ENCODE peak calls at places on chromosome 6, in four cellular contexts. Y is HepG2, S is H1, D is K562. H is an unnamed sample.

GRCh38 chr6:163459536-163459935 is 45.0 kb downstream of the QKI start:
- DNase-seq in D (no peak), S (no peak), Y (no peak), H (no peak)

GRCh38 chr6:101429291-101429690 is 35.8 kb downstream of the GRIK2 start:
- DNase-seq in Y (no peak), D (no peak), S (no peak), H (no peak)

GRCh38 chr6:32852844-32853540 is 512 bp downstream of the TAP1 start:
- DNase-seq in Y (no peak), S (no peak), D (no peak), H (peak; percentile 47)

GRCh38 chr6:82246802-82247633 is 526 bp downstream of the IBTK start:
- DNase-seq in D (peak; percentile 64), Y (peak; percentile 83), S (no peak), H (no peak)

GRCh38 chr6:34182751-34183531 is 37.1 kb upstream of the GRM4 start:
- DNase-seq in S (no peak), D (peak; percentile 56), Y (no peak), H (no peak)

GRCh38 chr6:25993038-25993684 is 30.6 kb downstream of the TRIM38 start:
- DNase-seq in Y (no peak), S (no peak), D (no peak), H (no peak)

GRCh38 chr6:23855497-23856116 is 270.4 kb upstream of the NRSN1 start:
- DNase-seq in S (no peak), D (no peak), Y (no peak), H (no peak)

GRCh38 chr6:166488081-166488685 is 98.3 kb downstream of the RAMACL start:
- DNase-seq in D (no peak), Y (no peak), S (no peak), H (no peak)

GRCh38 chr6:7273709-7274108 is 39.3 kb downstream of the SSR1 start:
- DNase-seq in D (no peak), Y (no peak), S (no peak), H (no peak)

DNA sequence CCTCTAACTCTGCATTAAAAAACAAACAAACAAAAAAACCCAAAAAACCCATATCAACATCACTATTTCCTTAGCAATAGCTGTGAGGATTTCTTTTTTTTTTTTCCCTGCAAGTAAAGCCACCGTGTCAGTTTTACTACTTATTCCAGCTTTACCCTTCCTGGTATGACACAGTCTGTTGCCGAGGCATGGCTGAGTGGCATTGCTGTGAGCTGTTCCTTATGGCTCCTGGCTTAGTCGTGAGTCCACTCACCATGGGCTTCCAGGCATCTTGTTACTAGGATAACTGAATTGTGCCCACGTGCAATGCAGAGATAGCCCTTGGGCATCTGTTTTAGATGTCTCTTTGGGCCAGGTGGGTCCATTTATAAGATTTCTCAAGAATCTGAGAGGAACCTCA is 84.8 kb downstream of the LRRC1 start:
- DNase-seq in Y (no peak), S (no peak), D (no peak), H (no peak)
- TF ChIP-seq JUND in Y (no peak), S (no peak), D (no peak), H (no peak)

DNA sequence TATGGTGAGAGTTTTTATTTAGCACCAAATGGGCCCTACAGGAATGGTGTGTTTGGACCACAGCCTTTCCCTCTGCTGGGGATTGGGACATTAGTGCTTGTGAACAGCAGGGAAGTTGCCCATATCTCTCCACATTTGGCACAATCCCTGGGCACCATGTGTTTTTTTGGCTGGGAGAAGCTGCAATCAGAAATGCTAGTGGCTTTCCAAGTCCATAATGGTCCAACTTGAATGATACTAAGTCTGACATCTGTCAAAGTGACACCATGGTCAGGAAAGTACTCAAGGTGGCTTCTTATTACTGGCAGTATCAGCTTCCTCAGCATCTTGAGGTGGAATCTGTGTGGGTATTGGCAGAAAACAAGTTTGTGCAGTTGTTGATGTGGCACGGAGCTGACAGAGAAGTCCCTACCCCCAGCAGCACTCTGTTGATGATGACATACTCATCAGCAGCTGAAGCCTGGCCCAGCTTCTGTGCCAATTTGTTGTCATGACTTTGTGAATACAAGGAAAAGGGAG is 53.0 kb downstream of the SASH1 start:
- DNase-seq in S (no peak), D (no peak), Y (no peak), H (no peak)
- TF ChIP-seq JUND in S (no peak), D (no peak), Y (no peak), H (no peak)

GRCh38 chr6:167904791-167905190 is 78.1 kb downstream of the AFDN start:
- DNase-seq in S (no peak), Y (no peak), D (no peak), H (no peak)
- TF ChIP-seq JUND in S (no peak), Y (no peak), D (no peak), H (no peak)

GRCh38 chr6:38034269-38034914 is 214.9 kb downstream of the ZFAND3 start:
- DNase-seq in S (no peak), Y (peak; percentile 18), D (no peak), H (no peak)
- TF ChIP-seq JUND in S (no peak), Y (no peak), D (no peak), H (no peak)

DNA sequence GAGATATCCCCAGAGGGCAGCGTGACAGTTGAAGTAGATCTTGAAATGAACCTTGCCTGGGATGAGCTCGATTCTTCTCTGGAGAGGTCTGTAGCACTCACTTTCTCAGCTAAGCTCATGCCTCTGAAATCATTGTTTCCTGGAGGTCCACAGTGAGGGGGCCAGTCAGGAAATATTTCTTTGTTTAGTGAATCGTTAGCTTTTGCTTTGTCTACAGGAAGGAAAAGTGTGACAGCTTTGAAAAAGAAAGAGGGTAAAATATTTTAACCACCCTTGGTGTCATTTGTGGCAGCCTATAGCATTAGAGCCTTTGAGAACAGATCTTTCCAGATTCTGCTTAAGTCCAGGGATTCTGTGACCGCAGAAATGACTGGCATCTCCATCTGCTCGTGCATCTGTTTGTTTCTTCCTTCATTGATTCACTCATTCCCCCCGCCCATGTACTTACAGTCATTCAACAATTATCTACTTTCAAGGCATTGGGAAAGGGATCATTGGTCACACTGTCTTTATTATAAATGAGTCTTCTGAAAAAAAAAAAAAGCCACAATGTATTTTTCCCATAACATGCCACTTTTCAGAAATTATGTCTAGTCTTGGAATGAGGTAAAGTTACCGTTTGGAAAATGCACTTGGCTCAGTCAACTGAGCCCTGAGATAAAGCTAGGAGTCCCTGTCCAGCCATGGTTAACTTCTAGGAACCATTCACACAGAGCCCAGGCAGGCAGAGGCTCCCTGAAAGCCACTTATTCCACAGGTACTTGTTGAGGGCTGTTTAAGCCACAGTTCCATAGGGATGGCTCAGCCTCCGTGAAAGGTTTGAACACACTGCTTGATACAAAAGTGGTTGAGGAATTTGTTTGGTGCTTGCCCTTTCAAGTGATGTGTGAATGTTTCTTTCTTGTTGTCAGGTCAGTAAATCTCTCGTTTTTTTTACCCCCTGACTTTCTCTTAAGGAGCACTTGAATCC is 86.0 kb downstream of the TIAM2 start:
- DNase-seq in D (peak; percentile 27), Y (no peak), S (no peak), H (no peak)
- TF ChIP-seq JUND in D (no peak), Y (no peak), S (no peak), H (no peak)

DNA sequence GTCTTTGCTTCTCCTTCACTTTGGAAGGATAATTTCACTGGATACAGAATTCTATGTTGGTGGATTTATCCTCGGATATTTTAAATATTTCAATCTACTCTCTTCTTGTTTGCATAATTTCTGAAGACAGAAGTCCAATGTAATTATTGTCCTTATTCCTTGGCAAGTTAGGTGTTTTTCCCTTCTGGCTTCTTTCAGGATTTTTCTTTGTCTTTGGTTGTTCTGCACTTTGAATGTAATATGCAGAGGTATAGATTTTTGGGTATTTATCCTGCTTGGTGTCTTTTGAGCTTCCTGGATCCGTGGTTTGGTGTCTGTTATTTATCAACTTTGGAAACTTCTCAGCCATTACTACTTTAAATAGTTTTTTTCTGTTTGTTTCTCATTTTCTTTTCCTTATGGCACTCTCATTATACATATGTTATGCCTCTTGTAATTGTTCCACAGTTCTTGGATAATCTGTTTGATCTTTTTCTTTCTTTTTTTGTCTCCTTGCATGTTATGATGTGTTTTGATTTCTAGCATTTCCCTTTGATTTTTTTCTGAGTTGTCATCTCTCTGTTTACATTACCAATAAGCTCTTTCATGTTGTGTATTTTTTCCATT is 48.6 kb upstream of the ATXN1 start:
- DNase-seq in Y (no peak), S (no peak), D (no peak), H (no peak)
- TF ChIP-seq JUND in Y (no peak), S (no peak), D (no peak), H (no peak)

DNA sequence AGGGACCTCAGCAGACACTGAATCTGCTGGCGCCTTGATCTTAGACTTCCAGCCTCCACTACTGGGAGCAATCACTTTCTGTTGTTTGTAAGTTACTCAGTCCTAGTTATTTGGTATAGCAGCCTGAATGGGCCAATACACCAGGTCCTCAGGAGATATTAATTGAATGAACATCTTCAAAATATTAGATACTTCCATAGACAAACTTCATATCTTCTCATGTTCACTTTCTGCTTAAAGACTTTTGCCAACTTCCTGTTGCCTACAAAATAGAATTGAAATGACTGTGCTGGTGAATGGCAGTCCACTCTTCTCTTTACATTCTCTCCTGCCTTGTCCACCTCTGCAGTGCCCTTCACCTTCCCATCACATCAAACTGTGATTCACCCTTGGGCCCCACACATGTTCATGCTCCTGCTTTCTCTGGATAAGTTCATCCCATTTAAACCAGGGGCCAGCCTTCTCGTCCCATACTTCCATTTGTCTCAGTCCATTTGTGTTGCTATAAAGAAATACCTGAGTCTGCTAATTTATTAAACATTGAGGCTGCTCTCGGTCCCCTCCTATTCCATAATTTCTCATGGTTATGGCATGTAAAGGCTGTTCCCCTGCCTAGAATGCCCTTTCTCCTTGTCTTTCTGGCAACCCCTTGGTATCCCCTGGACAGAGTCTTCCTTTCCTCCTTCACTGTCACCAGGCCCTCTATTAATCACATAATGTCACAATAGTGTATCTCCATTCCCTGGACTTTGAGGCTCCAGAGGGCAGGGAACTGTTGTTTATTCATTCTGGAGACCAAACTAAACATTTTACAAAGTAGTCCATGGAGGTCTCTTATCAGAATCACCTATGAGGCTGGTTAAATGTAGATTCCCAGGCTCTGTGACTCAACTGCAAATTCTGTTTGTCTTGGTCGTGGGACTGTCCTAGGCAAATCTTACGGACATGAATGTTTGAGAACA is 148.3 kb upstream of the TMEM170B start:
- DNase-seq in Y (peak; percentile 50), S (no peak), D (no peak), H (no peak)
- TF ChIP-seq JUND in Y (no peak), S (no peak), D (no peak), H (no peak)

H was measured in T47D.